ENCODE peak calls at places on chromosomes 4 and X, in six cellular contexts. D, G, Q, C, X and V are unnamed samples.

GRCh38 chr4:1792832-1793495 is at the start of gene FGFR3:
- DNase-seq in D (peak), G (no peak), Q (no peak), C (peak), X (peak), V (peak)

GRCh38 chr4:67713531-67714247 is 12.7 kb upstream of the UBA6 start:
- DNase-seq in D (no peak), G (no peak), Q (peak), C (no peak), X (no peak), V (no peak)

GRCh38 chrX:34299451-34299967 is 167.4 kb upstream of the FAM47A start:
- DNase-seq in D (no peak), G (no peak), Q (no peak), C (no peak), X (no peak), V (no peak)

GRCh38 chrX:39043838-39044550 is 242.7 kb downstream of the MID1IP1 start:
- DNase-seq in D (no peak), G (no peak), Q (no peak), C (no peak), X (no peak), V (no peak)

GRCh38 chr4:114312349-114312748 is 286.3 kb upstream of the UGT8 start:
- DNase-seq in D (no peak), G (no peak), Q (no peak), C (no peak), X (no peak), V (no peak)

GRCh38 chr4:138912714-138913340 is 102.8 kb upstream of the NOCT start:
- DNase-seq in D (no peak), G (no peak), Q (no peak), C (no peak), X (no peak), V (no peak)

GRCh38 chr4:123555500-123556273 is 159.1 kb downstream of the SPRY1 start:
- DNase-seq in D (no peak), G (peak), Q (peak), C (peak), X (no peak), V (peak)

GRCh38 chr4:15144249-15144966 is 142.1 kb downstream of the CPEB2 start:
- DNase-seq in D (no peak), G (no peak), Q (no peak), C (no peak), X (no peak), V (no peak)

GRCh38 chrX:47623540-47624027 is 3.9 kb upstream of the SYN1 start:
- DNase-seq in D (no peak), G (no peak), Q (peak), C (no peak), X (no peak), V (peak)

GRCh38 chrX:129638917-129639316 is 15.8 kb downstream of the APLN start:
- DNase-seq in D (no peak), G (no peak), Q (no peak), C (no peak), X (no peak), V (no peak)

GRCh38 chrX:38754102-38754790 is 47.0 kb upstream of the MID1IP1 start:
- DNase-seq in D (no peak), G (peak), Q (peak), C (no peak), X (peak), V (peak)

GRCh38 chrX:38154818-38155217 is 65.9 kb downstream of the SRPX start:
- DNase-seq in D (no peak), G (no peak), Q (peak), C (no peak), X (no peak), V (no peak)

GRCh38 chr4:2793578-2793919 is 664 bp downstream of the SH3BP2 start:
- DNase-seq in D (no peak), G (peak), Q (peak), C (peak), X (no peak), V (no peak)

GRCh38 chr4:6044805-6045204 is 26.6 kb upstream of the C4orf50 start:
- DNase-seq in D (no peak), G (no peak), Q (no peak), C (no peak), X (no peak), V (no peak)

GRCh38 chr4:166481014-166481507 is 608.0 kb downstream of the TLL1 start:
- DNase-seq in D (no peak), G (no peak), Q (no peak), C (no peak), X (no peak), V (no peak)

GRCh38 chr4:99379571-99379970 is 27.0 kb upstream of the ADH1C start:
- DNase-seq in D (no peak), G (no peak), Q (peak), C (no peak), X (no peak), V (no peak)

GRCh38 chr4:131526686-131527085 is 1622.4 kb upstream of the PCDH10 start:
- DNase-seq in D (no peak), G (no peak), Q (no peak), C (no peak), X (no peak), V (no peak)

GRCh38 chr4:136476773-136477172 is 1055.5 kb downstream of the PCDH18 start:
- DNase-seq in D (no peak), G (no peak), Q (no peak), C (no peak), X (no peak), V (no peak)

GRCh38 chr4:71389149-71389840 is 50.5 kb downstream of the SLC4A4 start:
- DNase-seq in D (no peak), G (no peak), Q (no peak), C (no peak), X (no peak), V (no peak)

GRCh38 chr4:2650276-2650675 is 105.9 kb downstream of the TNIP2 start:
- DNase-seq in D (no peak), G (no peak), Q (no peak), C (no peak), X (no peak), V (no peak)

GRCh38 chr4:152836936-152837335 is 57.2 kb downstream of the ARFIP1 start:
- DNase-seq in D (no peak), G (no peak), Q (no peak), C (no peak), X (no peak), V (no peak)

GRCh38 chrX:9781941-9782340 is 4.3 kb upstream of the SHROOM2 start:
- DNase-seq in D (no peak), G (no peak), Q (no peak), C (no peak), X (no peak), V (no peak)

GRCh38 chrX:153060095-153060445 is 3.8 kb downstream of the PNMA3 start:
- DNase-seq in D (no peak), G (no peak), Q (no peak), C (no peak), X (no peak), V (no peak)

GRCh38 chrX:149074429-149074828 is 430.7 kb downstream of the IDS start:
- DNase-seq in D (no peak), G (no peak), Q (peak), C (no peak), X (peak), V (peak)

GRCh38 chr4:71550220-71551190 is 211.7 kb downstream of the SLC4A4 start:
- DNase-seq in D (no peak), G (no peak), Q (peak), C (no peak), X (no peak), V (no peak)

GRCh38 chrX:13001961-13002671 is 27.2 kb downstream of the TMSB4X start:
- DNase-seq in D (no peak), G (no peak), Q (peak), C (no peak), X (no peak), V (no peak)

GRCh38 chrX:110286126-110286525 is 31.8 kb downstream of the AMMECR1 start:
- DNase-seq in D (no peak), G (peak), Q (peak), C (no peak), X (no peak), V (no peak)

GRCh38 chrX:125205084-125205917 is 114.4 kb upstream of the TEX13C start:
- DNase-seq in D (peak), G (peak), Q (peak), C (no peak), X (peak), V (no peak)

GRCh38 chrX:53073115-53073581 is 9.0 kb upstream of the TSPYL2 start:
- DNase-seq in D (no peak), G (no peak), Q (no peak), C (no peak), X (no peak), V (no peak)

GRCh38 chr4:7771056-7771455 is 168.6 kb downstream of the AFAP1 start:
- DNase-seq in D (no peak), G (no peak), Q (no peak), C (no peak), X (no peak), V (no peak)

GRCh38 chr4:179823342-179823741 is 2381.1 kb upstream of the AGA start:
- DNase-seq in D (no peak), G (no peak), Q (no peak), C (no peak), X (no peak), V (no peak)

GRCh38 chrX:18828832-18829404 is 121.5 kb downstream of the PPEF1 start:
- DNase-seq in D (no peak), G (no peak), Q (peak), C (no peak), X (no peak), V (no peak)

GRCh38 chr4:22389240-22389871 is 126.5 kb downstream of the ADGRA3 start:
- DNase-seq in D (peak), G (peak), Q (peak), C (peak), X (peak), V (peak)

GRCh38 chr4:52051213-52051614 is at the start of gene SPATA18:
- DNase-seq in D (peak), G (no peak), Q (peak), C (peak), X (peak), V (no peak)

DNA sequence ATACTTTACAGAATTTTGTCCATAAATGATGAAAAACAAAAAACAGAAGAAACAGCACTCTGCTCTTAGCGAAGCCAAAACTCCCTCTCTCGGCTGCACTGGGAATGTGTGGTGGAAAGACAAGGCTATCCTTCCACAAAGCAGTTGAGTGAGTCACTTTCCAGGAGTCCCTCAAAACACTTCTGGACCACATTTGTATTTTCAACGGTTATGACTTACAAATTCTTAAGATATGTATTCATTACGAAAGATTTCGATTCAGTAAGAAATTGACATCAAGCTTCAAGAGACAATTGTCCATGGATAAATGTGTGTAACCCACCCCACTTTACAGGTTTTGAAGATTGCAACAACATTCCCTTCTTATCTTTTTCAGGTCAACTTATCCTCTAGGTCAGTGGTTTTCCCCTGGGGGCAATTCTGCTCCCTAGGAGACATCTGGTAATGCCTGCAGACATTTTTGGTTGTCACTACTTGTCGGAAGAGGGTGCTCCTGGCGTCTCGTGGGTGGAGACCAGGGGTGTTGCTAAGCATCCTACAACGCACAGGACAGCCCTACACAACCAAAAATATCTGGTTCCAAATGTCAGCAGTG is 66.7 kb upstream of the MTNR1A start:
- DNase-seq in D (no peak), G (no peak), Q (peak), C (no peak), X (no peak), V (no peak)
- TF ChIP-seq CTCF in D (no peak), G (no peak), Q (peak), C (no peak), X (no peak), V (no peak)

GRCh38 chrX:17161991-17162390 is 213.0 kb upstream of the NHS start:
- DNase-seq in D (no peak), G (no peak), Q (no peak), C (no peak), X (no peak), V (no peak)

GRCh38 chrX:17164079-17164478 is 210.9 kb upstream of the NHS start:
- DNase-seq in D (no peak), G (no peak), Q (no peak), C (no peak), X (no peak), V (no peak)

GRCh38 chrX:17164936-17165335 is 210.1 kb upstream of the NHS start:
- DNase-seq in D (no peak), G (no peak), Q (peak), C (no peak), X (no peak), V (no peak)

GRCh38 chrX:17160971-17161370 is 214.0 kb upstream of the NHS start:
- DNase-seq in D (no peak), G (no peak), Q (peak), C (no peak), X (no peak), V (no peak)
- TF ChIP-seq CTCF in D (peak), G (no peak), Q (no peak), C (peak), X (no peak), V (no peak)

DNA sequence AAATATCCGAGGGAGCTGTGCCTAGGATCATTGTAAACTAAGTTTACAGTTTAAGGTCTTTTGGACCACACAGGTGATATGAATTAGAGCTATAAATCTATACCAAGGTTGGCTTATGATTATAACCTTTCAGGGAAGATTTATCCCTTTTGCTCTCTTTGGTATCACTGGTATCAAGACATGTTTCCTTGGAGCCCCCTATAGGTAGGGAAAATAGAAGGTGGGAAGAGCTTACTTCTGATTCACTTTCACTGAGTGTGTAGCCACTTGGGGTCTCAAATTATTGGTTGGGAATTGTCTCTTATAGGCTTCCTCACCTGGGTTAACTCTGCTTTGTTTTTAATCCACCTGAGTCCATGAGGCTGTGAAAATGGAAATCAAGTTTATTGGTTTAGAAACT is 262.1 kb upstream of the NR3C2 start:
- DNase-seq in D (no peak), G (no peak), Q (no peak), C (no peak), X (no peak), V (no peak)
- TF ChIP-seq CTCF in D (no peak), G (no peak), Q (peak), C (peak), X (no peak), V (no peak)

DNA sequence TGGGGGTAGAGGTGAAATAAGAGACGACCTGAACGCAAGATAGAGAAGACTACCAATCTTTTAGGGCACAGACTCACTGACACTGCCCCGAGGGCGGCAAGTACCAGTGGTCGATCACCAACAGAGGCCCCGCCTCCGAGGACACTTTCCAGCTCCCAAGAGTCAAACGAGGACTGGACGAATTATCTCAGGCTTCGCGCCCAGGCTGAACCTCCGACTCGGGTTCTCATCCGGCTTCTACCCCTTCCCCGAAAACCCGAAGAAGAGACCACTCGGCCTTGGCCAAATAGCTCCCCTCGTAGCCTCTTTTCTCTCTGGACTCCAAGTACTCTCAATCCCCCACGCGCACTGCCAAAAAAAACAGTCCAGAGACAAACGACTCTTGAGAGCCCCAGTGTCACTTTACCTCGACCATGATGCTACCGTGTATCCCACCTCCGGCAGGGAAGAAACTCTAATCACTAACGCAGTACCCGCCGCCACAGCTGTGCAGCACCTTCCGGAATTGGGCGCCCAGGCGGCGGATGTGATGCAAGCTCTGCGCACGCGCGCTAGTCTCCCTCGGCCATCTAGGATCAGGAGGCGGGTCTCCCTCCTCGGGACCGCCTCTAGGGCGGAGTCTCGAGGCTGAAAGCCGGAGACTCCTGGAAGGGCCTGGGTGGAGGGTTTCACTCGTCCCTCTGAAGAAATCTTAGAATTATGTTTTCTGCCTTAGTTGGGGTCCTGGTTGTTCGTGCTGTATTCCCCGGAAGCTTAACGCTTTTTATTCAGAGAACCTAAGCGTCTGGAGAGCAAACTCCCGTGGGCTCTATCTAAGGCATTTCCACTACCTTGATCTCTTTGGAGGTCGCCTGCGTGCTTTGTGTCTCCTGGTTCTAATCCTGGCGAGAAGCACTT is at the start of gene PLRG1:
- DNase-seq in D (peak), G (peak), Q (peak), C (peak), X (peak), V (peak)
- TF ChIP-seq CTCF in D (no peak), G (peak), Q (no peak), C (peak), X (no peak), V (peak)